ENCODE peak calls at places on chromosomes 1 and 21, in nine cellular contexts. E is uterus, U is body of pancreas, M is osteoblast, B is A549, J is heart left ventricle, C is SK-N-SH, A is right atrium auricular region, H is GM23338. N is an unnamed sample. For H3K4me1, the result is how much of the 10 kb centered on the place peaks cover.

GRCh38 chr21:39208624-39209333 is 25.5 kb upstream of the PSMG1 start:
- DNase-seq in M (no peak), U (no peak), E (no peak), C (no peak), A (no peak), H (peak), B (no peak), J (no peak), N (no peak)

GRCh38 chr1:89598450-89599331 is 34.2 kb upstream of the LRRC8C start:
- DNase-seq in C (peak), B (peak), H (peak), J (no peak), A (no peak), E (no peak), U (no peak), M (no peak), N (no peak)

GRCh38 chr1:85502625-85503083 is 37.7 kb upstream of the DDAH1 start:
- DNase-seq in U (peak), C (peak), M (no peak), A (peak), J (peak), H (peak), B (peak), E (peak), N (no peak)

GRCh38 chr1:96060621-96061020 is 661.0 kb upstream of the PTBP2 start:
- DNase-seq in U (no peak), M (no peak), B (no peak), C (no peak), A (no peak), E (no peak), H (peak), J (no peak), N (no peak)

GRCh38 chr1:227316941-227317540 is 1.3 kb downstream of the CDC42BPA start:
- DNase-seq in H (no peak), B (no peak), C (peak), U (no peak), A (no peak), J (no peak), M (peak), E (no peak), N (no peak)

GRCh38 chr1:59150537-59151386 is 146.1 kb upstream of the FGGY start:
- DNase-seq in C (peak), H (no peak), A (peak), J (peak), E (peak), U (peak), M (peak), B (peak), N (peak)

GRCh38 chr1:65456481-65456880 is 36.0 kb downstream of the LEPR start:
- DNase-seq in A (no peak), H (no peak), J (no peak), U (no peak), B (no peak), M (no peak), E (no peak), C (no peak), N (no peak)

GRCh38 chr1:214453109-214453722 is 98.2 kb downstream of the PTPN14 start:
- DNase-seq in H (no peak), A (no peak), J (no peak), C (no peak), E (no peak), B (no peak), U (no peak), M (no peak), N (no peak)

GRCh38 chr1:8015809-8016165 is 10.3 kb downstream of the ERRFI1 start:
- DNase-seq in A (no peak), H (no peak), U (peak), C (no peak), J (no peak), M (peak), B (no peak), E (peak), N (no peak)

GRCh38 chr1:17128361-17128760 is 9.1 kb upstream of the PADI2 start:
- DNase-seq in H (peak), A (no peak), B (peak), J (no peak), U (no peak), E (no peak), C (no peak), M (peak), N (no peak)

GRCh38 chr1:242890211-242890741 is 364.8 kb downstream of the CEP170 start:
- DNase-seq in H (peak), J (peak), C (no peak), B (no peak), M (no peak), A (no peak), U (no peak), E (no peak), N (peak)

GRCh38 chr1:214518387-214518786 is 33.0 kb downstream of the PTPN14 start:
- DNase-seq in A (no peak), U (no peak), E (no peak), H (no peak), J (no peak), B (no peak), M (peak), C (no peak), N (no peak)

GRCh38 chr21:27498025-27498424 is 531.1 kb upstream of the ADAMTS5 start:
- DNase-seq in M (no peak), J (no peak), E (no peak), C (no peak), A (no peak), H (no peak), B (no peak), U (no peak), N (no peak)

GRCh38 chr1:68293609-68294353 is 61.5 kb upstream of the WLS start:
- DNase-seq in J (no peak), M (peak), U (no peak), B (no peak), H (peak), A (no peak), C (no peak), E (no peak), N (no peak)

GRCh38 chr1:78440381-78440793 is 50.4 kb upstream of the PTGFR start:
- DNase-seq in B (no peak), U (no peak), A (no peak), E (no peak), M (no peak), J (no peak), C (no peak), H (no peak), N (no peak)

GRCh38 chr1:157099633-157100009 is at the start of gene ETV3L:
- DNase-seq in A (no peak), H (no peak), B (no peak), U (no peak), J (peak), M (no peak), C (no peak), E (no peak), N (no peak)

GRCh38 chr1:205812271-205812877 is 624 bp downstream of the SLC41A1 start:
- DNase-seq in C (peak), U (peak), J (no peak), E (peak), B (peak), M (peak), A (no peak), H (peak), N (no peak)

GRCh38 chr1:74811421-74812179 is 78.6 kb downstream of the TYW3 start:
- DNase-seq in U (no peak), J (no peak), M (no peak), A (no peak), C (no peak), H (no peak), E (no peak), B (no peak), N (no peak)

GRCh38 chr1:40059960-40060337 is 19.4 kb downstream of the CAP1 start:
- DNase-seq in A (no peak), E (no peak), M (no peak), B (no peak), C (no peak), H (no peak), U (no peak), J (no peak), N (no peak)

GRCh38 chr21:34743831-34744230 is 75.0 kb downstream of the CLIC6 start:
- DNase-seq in M (peak), A (peak), B (no peak), H (no peak), C (no peak), U (peak), J (no peak), E (no peak), N (no peak)

GRCh38 chr21:36848875-36849274 is 117.6 kb downstream of the HLCS start:
- DNase-seq in U (no peak), B (no peak), E (no peak), H (no peak), J (no peak), C (no peak), A (no peak), M (no peak), N (no peak)

GRCh38 chr1:221039616-221040015 is 160.4 kb downstream of the HLX start:
- DNase-seq in H (peak), M (peak), C (peak), E (no peak), J (no peak), A (no peak), B (no peak), U (no peak), N (no peak)

GRCh38 chr1:18970762-18971161 is 14.3 kb upstream of the IFFO2 start:
- DNase-seq in M (no peak), A (no peak), C (no peak), H (no peak), J (no peak), E (no peak), B (no peak), U (no peak), N (no peak)

GRCh38 chr21:42527489-42528158 is 14.0 kb downstream of the SLC37A1 start:
- DNase-seq in A (no peak), C (no peak), B (no peak), M (no peak), H (no peak), J (no peak), E (no peak), U (no peak), N (no peak)

GRCh38 chr1:167373398-167373797 is 144.9 kb downstream of the CD247 start:
- DNase-seq in J (no peak), M (peak), A (no peak), B (no peak), E (no peak), U (no peak), C (peak), H (peak), N (no peak)

GRCh38 chr21:18810136-18810535 is 406.6 kb upstream of the TMPRSS15 start:
- DNase-seq in B (no peak), C (no peak), J (no peak), U (no peak), M (no peak), A (no peak), E (no peak), H (peak), N (no peak)

GRCh38 chr1:206002833-206003532 is at the start of gene RAB7B:
- DNase-seq in A (peak), M (peak), E (peak), U (peak), J (peak), C (no peak), B (peak), H (no peak), N (peak)

GRCh38 chr1:58465825-58466617 is 80.5 kb downstream of the OMA1 start:
- DNase-seq in M (no peak), C (no peak), H (peak), U (no peak), E (no peak), J (no peak), B (no peak), A (no peak), N (no peak)

GRCh38 chr21:36839735-36840134 is 126.7 kb downstream of the HLCS start:
- DNase-seq in H (no peak), J (no peak), E (no peak), B (no peak), M (no peak), U (no peak), C (no peak), A (no peak), N (no peak)

GRCh38 chr1:182990413-182991144 is 32.6 kb upstream of the LAMC1 start:
- DNase-seq in H (no peak), M (no peak), J (no peak), U (no peak), E (peak), A (no peak), C (no peak), B (no peak), N (no peak)

GRCh38 chr1:25875154-25875855 is at the start of gene PAQR7:
- DNase-seq in C (peak), M (peak), E (peak), B (peak), A (peak), U (peak), H (peak), J (peak), N (peak)
- TF ChIP-seq CTCF in C (peak), M (no peak), E (no peak), B (no peak), A (no peak), U (no peak), H (no peak), J (no peak), N (no peak)

DNA sequence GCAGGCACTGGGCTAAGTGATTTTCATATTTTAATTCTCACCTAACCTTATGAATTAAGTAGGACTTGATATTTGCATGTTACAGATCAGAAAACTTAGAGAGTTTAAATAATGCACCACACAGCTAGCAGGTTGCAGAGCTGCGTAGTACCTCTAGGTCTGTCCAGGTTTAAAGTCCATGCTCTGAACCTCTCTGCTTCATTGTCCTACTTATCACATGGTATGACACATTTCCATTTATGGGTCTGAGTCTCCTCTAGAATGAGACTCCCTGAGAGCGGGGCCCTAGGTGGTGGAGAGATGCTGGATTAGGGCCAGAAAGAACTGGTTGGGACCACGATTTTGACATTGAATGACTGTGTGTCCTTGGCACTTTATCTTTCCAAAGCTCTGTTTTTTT is 102.5 kb upstream of the USP24 start:
- DNase-seq in B (no peak), U (no peak), E (no peak), H (no peak), J (no peak), M (no peak), A (no peak), C (no peak), N (no peak)
- H3K27ac ChIP-seq in B (peak), U (no peak), E (no peak), H (no peak), J (no peak), M (no peak), A (no peak), C (no peak), N (no peak)

DNA sequence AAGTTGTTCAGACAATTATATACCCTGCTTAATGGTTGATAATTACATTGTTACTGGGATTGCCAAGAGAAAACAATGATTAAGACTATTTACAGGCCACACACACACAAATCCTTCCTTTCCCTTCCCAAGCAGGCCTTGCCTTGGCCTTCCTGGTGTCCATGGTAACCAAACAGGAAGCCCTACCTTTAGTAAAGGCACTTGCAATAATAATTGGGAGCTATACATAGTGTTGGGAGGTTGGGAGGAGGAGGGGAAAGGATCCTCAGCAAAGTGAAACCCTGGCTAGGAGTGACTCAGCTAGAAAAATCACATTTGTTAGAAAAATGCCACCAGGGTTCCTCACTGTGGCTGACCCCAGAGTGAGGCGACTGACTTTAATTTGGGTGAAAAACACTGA is 122.3 kb upstream of the ADAR start:
- DNase-seq in U (no peak), C (no peak), H (peak), A (no peak), B (peak), J (no peak), E (no peak), M (no peak), N (no peak)
- H3K4me1 ChIP-seq in U (under half), C (under half), H (under half), A (under half), B (under half), J (half or more), E (under half), M (under half), N (under half)

DNA sequence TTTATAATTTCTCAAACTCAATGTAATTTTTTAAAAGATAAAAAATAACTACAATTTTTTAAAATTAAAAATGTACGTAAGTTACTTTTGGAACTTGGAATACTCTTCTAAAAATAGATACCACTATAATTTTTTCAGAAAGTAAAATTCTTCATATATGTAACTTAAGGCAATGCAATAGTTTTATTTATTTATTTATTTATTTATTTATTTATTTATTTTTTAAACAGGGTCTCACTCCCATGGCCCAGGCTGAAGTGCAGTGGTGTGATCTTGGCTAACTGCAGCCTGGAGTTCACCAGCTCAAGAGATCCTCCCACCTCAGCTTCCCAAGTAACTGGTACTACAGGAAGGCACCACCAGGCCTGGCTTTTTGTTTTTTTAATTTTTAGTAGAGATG is 3.1 kb upstream of the KRTAP23-1 start:
- DNase-seq in C (no peak), M (no peak), U (no peak), J (no peak), A (no peak), B (no peak), E (no peak), H (no peak), N (no peak)
- TF ChIP-seq CTCF in C (no peak), M (no peak), U (no peak), J (no peak), A (no peak), B (no peak), E (no peak), H (no peak), N (no peak)

GRCh38 chr1:35046730-35047129 is 15.0 kb upstream of the ZMYM6 start:
- DNase-seq in J (no peak), H (no peak), E (no peak), B (no peak), C (no peak), U (no peak), A (no peak), M (no peak), N (no peak)
- H3K27ac ChIP-seq in J (no peak), H (no peak), E (no peak), B (no peak), C (peak), U (no peak), A (no peak), M (peak), N (no peak)

N was measured in right lobe of liver.